ENCODE peak calls at places on chromosomes 1 and 21, in nine cellular contexts. I is HAP-1, C is small intestine, X is HCT116, H is pancreas, Q is esophagus squamous epithelium, V is heart right ventricle, L is right lobe of liver, Z is aorta. Y is an unnamed sample.

GRCh38 chr1:15885701-15886612 is 38.5 kb downstream of the SPEN start:
- DNase-seq in I (peak; percentile 99), C (peak; percentile 94), X (peak; percentile 41), H (peak; percentile 97), Q (peak; percentile 68), V (peak; percentile 96), L (peak; percentile 100), Z (peak; percentile 99), Y (peak; percentile 96)

GRCh38 chr1:116909511-116910378 is at the start of gene PTGFRN:
- DNase-seq in I (peak; percentile 88), C (peak; percentile 63), X (peak; percentile 6), H (peak; percentile 80), Q (no peak), V (peak; percentile 78), L (peak; percentile 77), Z (peak; percentile 91), Y (peak; percentile 77)

GRCh38 chr1:109133815-109134214 is 19.9 kb downstream of the ELAPOR1 start:
- DNase-seq in I (no peak), C (no peak), X (no peak), H (peak; percentile 54), Q (no peak), V (peak; percentile 60), L (peak; percentile 89), Z (no peak), Y (peak; percentile 90)

GRCh38 chr1:200410566-200410878 is 686 bp upstream of the ZNF281 start:
- DNase-seq in I (peak; percentile 20), C (peak; percentile 86), X (peak; percentile 68), H (peak; percentile 14), Q (no peak), V (no peak), L (no peak), Z (no peak), Y (no peak)

GRCh38 chr1:21825393-21825792 is 13.3 kb downstream of the LDLRAD2 start:
- DNase-seq in I (no peak), C (no peak), X (no peak), H (no peak), Q (no peak), V (no peak), L (no peak), Z (peak; percentile 51), Y (no peak)

GRCh38 chr21:40616377-40616704 is 230.6 kb downstream of the DSCAM start:
- DNase-seq in I (no peak), C (no peak), X (no peak), H (no peak), Q (no peak), V (no peak), L (no peak), Z (no peak), Y (no peak)

GRCh38 chr1:150148834-150149489 is 754 bp upstream of the PLEKHO1 start:
- DNase-seq in I (no peak), C (no peak), X (no peak), H (no peak), Q (no peak), V (no peak), L (no peak), Z (no peak), Y (no peak)

GRCh38 chr1:84077476-84078107 is 66.5 kb upstream of the PRKACB start:
- DNase-seq in I (peak; percentile 84), C (peak; percentile 44), X (peak; percentile 38), H (peak; percentile 63), Q (no peak), V (peak; percentile 77), L (peak; percentile 81), Z (peak; percentile 92), Y (peak; percentile 93)

GRCh38 chr21:29382029-29382654 is 83.4 kb downstream of the BACH1 start:
- DNase-seq in I (no peak), C (peak; percentile 48), X (no peak), H (no peak), Q (no peak), V (no peak), L (no peak), Z (no peak), Y (no peak)

GRCh38 chr1:183124259-183124658 is 61.8 kb upstream of the LAMC2 start:
- DNase-seq in I (no peak), C (no peak), X (no peak), H (no peak), Q (no peak), V (no peak), L (no peak), Z (no peak), Y (no peak)

GRCh38 chr1:73635021-73635420 is 563.0 kb downstream of the LRRIQ3 start:
- DNase-seq in I (no peak), C (peak; percentile 9), X (no peak), H (no peak), Q (no peak), V (no peak), L (no peak), Z (no peak), Y (no peak)

GRCh38 chr1:56330400-56331026 is 248.8 kb downstream of the PLPP3 start:
- DNase-seq in I (no peak), C (no peak), X (no peak), H (no peak), Q (no peak), V (no peak), L (no peak), Z (no peak), Y (no peak)

GRCh38 chr21:46424621-46425020 is 34.1 kb upstream of the DIP2A start:
- DNase-seq in I (no peak), C (peak; percentile 21), X (no peak), H (no peak), Q (no peak), V (no peak), L (no peak), Z (peak; percentile 57), Y (peak; percentile 78)

GRCh38 chr1:43351421-43352350 is 7.1 kb upstream of the CDC20 start:
- DNase-seq in I (no peak), C (no peak), X (no peak), H (no peak), Q (no peak), V (no peak), L (no peak), Z (no peak), Y (no peak)

GRCh38 chr1:209652873-209653401 is 712 bp upstream of the LAMB3 start:
- DNase-seq in I (no peak), C (peak; percentile 99), X (peak; percentile 98), H (peak; percentile 99), Q (no peak), V (peak; percentile 75), L (peak; percentile 93), Z (peak; percentile 82), Y (no peak)

GRCh38 chr1:54814571-54814970 is 13.4 kb upstream of the TTC22 start:
- DNase-seq in I (no peak), C (no peak), X (no peak), H (no peak), Q (no peak), V (no peak), L (no peak), Z (no peak), Y (no peak)

GRCh38 chr21:35229290-35229689 is 180.2 kb upstream of the RUNX1 start:
- DNase-seq in I (no peak), C (peak; percentile 32), X (no peak), H (no peak), Q (no peak), V (no peak), L (no peak), Z (no peak), Y (no peak)
- H3K27me3 ChIP-seq in I (no peaks in the 10 kb centered on the region), C (no peaks in the 10 kb centered on the region), X (no peaks in the 10 kb centered on the region), H (no peaks in the 10 kb centered on the region), Q (no peaks in the 10 kb centered on the region), V (no peaks in the 10 kb centered on the region), L (no peaks in the 10 kb centered on the region), Z (no peaks in the 10 kb centered on the region), Y (no peaks in the 10 kb centered on the region)

GRCh38 chr1:198667796-198668195 is 29.0 kb downstream of the PTPRC start:
- DNase-seq in I (no peak), C (no peak), X (no peak), H (no peak), Q (no peak), V (no peak), L (no peak), Z (no peak), Y (no peak)
- H3K4me1 ChIP-seq in I (no peaks in the 10 kb centered on the region), C (no peaks in the 10 kb centered on the region), X (peaks cover 3% of the 10 kb centered on the region), H (no peaks in the 10 kb centered on the region), Q (no peaks in the 10 kb centered on the region), V (no peaks in the 10 kb centered on the region), L (no peaks in the 10 kb centered on the region), Z (no peaks in the 10 kb centered on the region), Y (peaks cover 92% of the 10 kb centered on the region)

GRCh38 chr1:20402585-20403422 is 83.2 kb downstream of the CAMK2N1 start:
- DNase-seq in I (no peak), C (no peak), X (no peak), H (no peak), Q (no peak), V (no peak), L (no peak), Z (no peak), Y (no peak)

GRCh38 chr1:20405051-20405754 is 80.8 kb downstream of the CAMK2N1 start:
- DNase-seq in I (no peak), C (no peak), X (no peak), H (no peak), Q (no peak), V (no peak), L (no peak), Z (no peak), Y (no peak)

GRCh38 chr1:20404466-20404865 is 81.5 kb downstream of the CAMK2N1 start:
- DNase-seq in I (no peak), C (no peak), X (no peak), H (no peak), Q (no peak), V (no peak), L (no peak), Z (no peak), Y (no peak)

GRCh38 chr1:20401405-20402010 is 84.5 kb downstream of the CAMK2N1 start:
- DNase-seq in I (no peak), C (no peak), X (no peak), H (no peak), Q (no peak), V (no peak), L (no peak), Z (no peak), Y (no peak)

DNA sequence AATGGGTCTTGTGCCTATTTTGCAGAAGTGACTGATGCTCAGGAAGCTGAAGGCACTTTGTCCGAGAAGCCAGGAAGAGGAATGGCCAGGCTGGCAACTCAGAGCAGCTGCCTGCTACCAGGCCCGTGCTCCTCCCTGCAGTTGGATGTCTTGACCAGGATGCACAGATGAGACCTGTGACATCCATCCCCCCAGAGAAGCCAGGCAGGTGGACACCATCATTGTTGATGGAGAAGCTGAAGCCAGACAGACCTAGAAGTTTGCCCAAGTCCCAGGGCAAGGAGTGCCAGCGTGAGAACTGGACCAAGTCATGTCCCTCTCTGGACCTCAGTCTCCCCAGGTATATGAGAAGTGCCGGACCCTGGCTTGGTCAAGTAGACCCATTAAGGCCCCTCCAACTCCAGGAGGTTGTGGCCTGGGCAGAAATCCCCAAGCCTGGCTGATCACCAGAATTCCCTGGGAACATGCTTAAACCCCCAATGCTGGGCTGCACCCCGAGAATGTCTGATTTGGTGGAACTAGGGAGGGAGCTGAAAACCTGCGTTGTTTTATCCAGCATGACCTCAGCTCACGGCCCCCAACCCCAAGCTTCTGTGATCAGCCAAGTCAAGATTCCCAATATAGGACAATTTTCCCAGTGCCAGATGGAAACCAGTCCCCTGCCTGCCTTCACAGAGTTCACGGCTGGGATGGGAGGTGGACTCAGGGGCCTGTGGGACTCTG is 82.4 kb downstream of the CAMK2N1 start:
- DNase-seq in I (no peak), C (no peak), X (no peak), H (no peak), Q (no peak), V (no peak), L (no peak), Z (no peak), Y (no peak)
- H3K27me3 ChIP-seq in I (peaks cover 32% of the 10 kb centered on the region), C (peaks cover 2% of the 10 kb centered on the region), X (no peaks in the 10 kb centered on the region), H (no peaks in the 10 kb centered on the region), Q (no peaks in the 10 kb centered on the region), V (peaks cover 64% of the 10 kb centered on the region), L (no peaks in the 10 kb centered on the region), Z (no peaks in the 10 kb centered on the region), Y (peaks cover 40% of the 10 kb centered on the region)

GRCh38 chr1:918353-918752 is 5.4 kb upstream of the SAMD11 start:
- DNase-seq in I (no peak), C (no peak), X (no peak), H (no peak), Q (no peak), V (peak; percentile 3), L (no peak), Z (peak; percentile 72), Y (no peak)
- H3K4me1 ChIP-seq in I (peaks cover 25% of the 10 kb centered on the region), C (peaks cover under 1% of the 10 kb centered on the region), X (peaks cover 29% of the 10 kb centered on the region), H (no peaks in the 10 kb centered on the region), Q (peaks cover 22% of the 10 kb centered on the region), V (peaks cover 15% of the 10 kb centered on the region), L (no peaks in the 10 kb centered on the region), Z (no peaks in the 10 kb centered on the region), Y (peaks cover 50% of the 10 kb centered on the region)